ENCODE peak calls at places on chromosomes 12 and 14, in six cellular contexts. U is CD8-positive, alpha-beta T cell; Q is keratinocyte; V is mammary epithelial cell; E is pancreas; I is hepatocyte. N is an unnamed sample. For H3K4me1, the result is how much of the 10 kb centered on the place peaks cover.

GRCh38 chr14:52888839-52889838 is 61.7 kb downstream of the FERMT2 start:
- DNase-seq in V (no peak), Q (no peak), E (no peak), U (no peak), I (no peak), N (no peak)

GRCh38 chr12:131430158-131430772 is 280.6 kb upstream of the SFSWAP start:
- DNase-seq in U (no peak), E (no peak), Q (no peak), I (no peak), V (no peak), N (no peak)

GRCh38 chr12:102021540-102022246 is 40.1 kb downstream of the WASHC3 start:
- DNase-seq in U (no peak), E (no peak), I (no peak), Q (no peak), V (no peak), N (no peak)

GRCh38 chr14:35438910-35439713 is 34.6 kb upstream of the NFKBIA start:
- DNase-seq in I (no peak), V (no peak), E (no peak), Q (no peak), U (no peak), N (no peak)

GRCh38 chr12:99130808-99131538 is 485.9 kb downstream of the APAF1 start:
- DNase-seq in Q (no peak), V (no peak), I (no peak), U (no peak), E (no peak), N (no peak)

GRCh38 chr14:101591121-101591520 is 29.8 kb downstream of the DIO3 start:
- DNase-seq in E (no peak), U (no peak), V (no peak), I (no peak), Q (no peak), N (no peak)

GRCh38 chr14:95910628-95911027 is 34.0 kb downstream of the TUNAR start:
- DNase-seq in V (no peak), Q (no peak), U (no peak), I (no peak), E (no peak), N (no peak)

GRCh38 chr14:96538663-96539317 is 36.6 kb downstream of the PAPOLA start:
- DNase-seq in U (no peak), V (no peak), E (no peak), Q (no peak), I (no peak), N (no peak)

GRCh38 chr12:26088999-26089398 is 35.8 kb downstream of the BHLHE41 start:
- DNase-seq in I (peak), E (no peak), U (no peak), V (peak), Q (no peak), N (no peak)

GRCh38 chr14:73203527-73203926 is 33.8 kb upstream of the PAPLN start:
- DNase-seq in U (no peak), V (no peak), I (no peak), E (no peak), Q (no peak), N (no peak)

GRCh38 chr12:79388006-79388405 is 302.8 kb downstream of the PAWR start:
- DNase-seq in Q (no peak), E (no peak), V (no peak), I (no peak), U (no peak), N (no peak)

GRCh38 chr14:69996197-69996596 is 117.0 kb downstream of the SMOC1 start:
- DNase-seq in Q (no peak), V (peak), U (no peak), I (peak), E (no peak), N (no peak)

GRCh38 chr12:130330685-130331084 is 7.0 kb upstream of the PIWIL1 start:
- DNase-seq in I (no peak), E (no peak), Q (no peak), V (no peak), U (no peak), N (no peak)

GRCh38 chr12:125032466-125033152 is 32.6 kb upstream of the AACS start:
- DNase-seq in U (no peak), I (no peak), E (no peak), V (no peak), Q (no peak), N (no peak)

GRCh38 chr12:14111230-14111865 is 129.9 kb upstream of the GRIN2B start:
- DNase-seq in U (no peak), E (no peak), I (peak), Q (no peak), V (no peak), N (no peak)

GRCh38 chr14:76955575-76956252 is 72.8 kb downstream of the IRF2BPL start:
- DNase-seq in E (no peak), U (peak), Q (no peak), V (peak), I (no peak), N (peak)

GRCh38 chr14:89587128-89587420 is 170.0 kb upstream of the FOXN3 start:
- DNase-seq in V (no peak), U (no peak), E (no peak), Q (no peak), I (no peak), N (no peak)

GRCh38 chr14:106838991-106839769 is 1312.8 kb downstream of the TMEM121 start:
- DNase-seq in U (no peak), V (no peak), I (no peak), E (no peak), Q (no peak), N (no peak)

GRCh38 chr12:9751204-9752144 is 9.2 kb downstream of the CD69 start:
- DNase-seq in Q (no peak), U (peak), V (peak), E (no peak), I (no peak), N (no peak)

GRCh38 chr14:95485222-95485819 is 31.1 kb downstream of the SYNE3 start:
- DNase-seq in Q (no peak), I (no peak), U (no peak), E (no peak), V (no peak), N (no peak)

GRCh38 chr12:90428881-90429280 is 526.1 kb downstream of the CCER1 start:
- DNase-seq in E (no peak), I (no peak), U (no peak), V (no peak), Q (no peak), N (no peak)

GRCh38 chr12:12779529-12779928 is 5.9 kb upstream of the APOLD1 start:
- DNase-seq in I (peak), V (peak), Q (peak), E (no peak), U (no peak), N (no peak)

GRCh38 chr12:131136539-131136872 is 182.8 kb downstream of the ADGRD1 start:
- DNase-seq in U (no peak), V (no peak), E (no peak), I (no peak), Q (no peak), N (no peak)

GRCh38 chr12:62113366-62114011 is 146.7 kb upstream of the USP15 start:
- DNase-seq in Q (no peak), I (no peak), E (no peak), U (no peak), V (no peak), N (no peak)

GRCh38 chr12:65886996-65887395 is 62.7 kb downstream of the HMGA2 start:
- DNase-seq in I (no peak), V (no peak), U (no peak), Q (no peak), E (no peak), N (no peak)

GRCh38 chr14:85421166-85421877 is 108.6 kb upstream of the FLRT2 start:
- DNase-seq in V (peak), Q (peak), I (peak), U (no peak), E (no peak), N (no peak)

GRCh38 chr14:60963761-60964160 is 17.1 kb downstream of the TRMT5 start:
- DNase-seq in U (no peak), V (no peak), Q (no peak), E (no peak), I (no peak), N (no peak)

GRCh38 chr12:106074361-106074705 is 64.4 kb downstream of the NUAK1 start:
- DNase-seq in U (no peak), E (no peak), I (no peak), Q (no peak), V (no peak), N (no peak)
- H3K4me1 ChIP-seq in U (under half), E (under half), I (under half), Q (under half), V (under half), N (half or more)

GRCh38 chr12:48978291-48978740 is at the start of gene WNT1:
- DNase-seq in V (no peak), U (no peak), I (no peak), Q (no peak), E (no peak), N (no peak)

GRCh38 chr12:48980389-48980952 is 2.3 kb downstream of the WNT1 start:
- DNase-seq in I (peak), Q (no peak), U (peak), V (no peak), E (no peak), N (no peak)

GRCh38 chr12:48977290-48978281 is 536 bp upstream of the WNT1 start:
- DNase-seq in V (peak), U (peak), Q (no peak), I (peak), E (peak), N (no peak)

GRCh38 chr12:48979602-48980388 is 1.7 kb downstream of the WNT1 start:
- DNase-seq in Q (no peak), U (peak), V (no peak), I (no peak), E (no peak), N (no peak)

DNA sequence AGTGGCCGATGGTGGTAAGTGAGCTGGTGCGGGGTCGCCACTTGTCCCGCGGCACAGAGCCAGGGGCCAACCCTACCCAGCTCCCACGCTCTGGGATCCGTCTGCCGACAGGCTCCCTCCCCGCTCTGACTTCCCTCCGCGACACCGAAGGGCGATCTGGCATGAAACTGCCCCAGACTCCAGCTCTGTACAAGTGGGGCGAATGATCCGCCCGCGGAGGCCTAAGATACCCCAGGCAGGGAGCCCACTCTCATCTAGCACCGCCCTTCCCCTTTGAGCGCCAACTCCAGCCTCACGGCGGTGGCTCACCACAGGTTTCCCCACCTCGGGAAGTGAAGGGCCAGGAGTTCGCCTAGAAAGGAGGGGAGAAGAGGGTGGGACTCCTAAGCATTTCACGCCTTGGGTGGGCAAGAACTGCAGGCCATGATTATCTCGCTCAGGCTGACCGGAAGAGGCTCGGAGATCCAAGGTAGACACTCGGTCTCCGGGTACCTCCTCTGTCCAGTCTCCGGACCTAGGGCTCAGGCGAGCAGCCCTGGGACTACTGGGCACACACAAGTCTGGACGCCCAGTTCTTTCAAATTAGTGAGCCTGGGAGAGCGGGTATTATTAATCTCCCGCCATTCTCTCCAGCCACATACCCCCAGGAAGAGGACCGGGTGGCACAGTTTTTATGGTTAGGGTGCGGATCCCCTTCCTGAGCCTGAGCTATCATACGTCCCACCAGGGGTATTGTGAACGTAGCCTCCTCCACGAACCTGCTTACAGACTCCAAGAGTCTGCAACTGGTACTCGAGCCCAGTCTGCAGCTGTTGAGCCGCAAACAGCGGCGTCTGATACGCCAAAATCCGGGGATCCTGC is 849 bp downstream of the WNT1 start:
- DNase-seq in E (no peak), I (no peak), V (no peak), U (no peak), Q (no peak), N (no peak)
- H3K4me3 ChIP-seq in E (peak), I (peak), V (peak), U (peak), Q (no peak), N (peak)

DNA sequence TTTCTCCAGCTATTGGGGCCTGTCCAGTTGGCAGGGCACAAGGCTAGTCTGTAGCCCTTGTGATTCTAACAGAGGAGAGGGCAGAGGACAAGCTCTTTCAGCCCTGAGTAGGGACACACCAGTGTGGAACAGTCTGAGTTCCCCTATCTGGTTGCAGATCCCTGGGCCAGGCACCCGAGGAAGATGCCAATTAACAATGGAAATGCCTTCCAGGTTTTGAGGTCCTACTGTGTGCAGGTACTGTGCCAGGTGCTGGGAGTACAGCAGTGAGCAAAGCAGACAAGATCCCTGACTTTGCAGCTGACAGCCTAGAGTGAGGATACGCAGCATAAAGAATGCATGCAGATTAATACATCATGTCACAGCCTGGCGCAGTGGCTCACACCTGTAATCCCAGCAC is 17.1 kb downstream of the DTX1 start:
- DNase-seq in U (no peak), E (no peak), V (no peak), I (no peak), Q (no peak), N (no peak)
- H3K27ac ChIP-seq in U (no peak), E (no peak), V (no peak), I (no peak), Q (no peak), N (no peak)

DNA sequence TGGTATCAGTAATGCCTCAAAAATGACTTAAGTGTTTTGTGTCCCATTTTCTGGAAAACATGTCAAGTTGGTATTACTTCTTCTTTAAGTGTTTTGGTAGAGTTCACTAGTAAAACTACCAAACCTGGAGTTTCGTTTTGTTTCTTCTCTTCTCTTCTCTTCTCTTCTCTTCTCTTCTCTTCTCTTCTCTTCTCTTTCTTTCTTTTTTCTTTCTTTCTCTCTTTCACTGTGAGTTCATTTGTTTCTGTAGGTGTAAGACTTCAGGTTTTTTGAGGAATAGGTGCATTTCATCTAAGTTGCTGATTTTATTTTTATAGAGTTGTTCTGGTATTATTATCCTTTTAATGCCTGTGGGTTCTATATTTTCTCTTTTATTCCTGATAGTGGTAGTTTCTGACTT is 21.9 kb downstream of the CNOT2 start:
- DNase-seq in I (no peak), U (no peak), Q (no peak), E (no peak), V (no peak), N (no peak)
- H3K4me1 ChIP-seq in I (under half), U (under half), Q (under half), E (under half), V (under half), N (under half)

GRCh38 chr12:24175281-24175680 is 225.8 kb upstream of the SOX5 start:
- DNase-seq in U (no peak), E (no peak), V (no peak), Q (no peak), I (peak), N (no peak)

GRCh38 chr12:24172773-24173447 is 223.4 kb upstream of the SOX5 start:
- DNase-seq in E (no peak), U (no peak), V (no peak), I (peak), Q (no peak), N (no peak)

GRCh38 chr12:24175949-24176348 is 226.5 kb upstream of the SOX5 start:
- DNase-seq in V (no peak), U (no peak), E (no peak), I (no peak), Q (no peak), N (no peak)

GRCh38 chr12:24172031-24172772 is 222.7 kb upstream of the SOX5 start:
- DNase-seq in I (no peak), E (no peak), U (no peak), Q (no peak), V (no peak), N (no peak)

GRCh38 chr12:24177889-24178288 is 228.4 kb upstream of the SOX5 start:
- DNase-seq in E (no peak), Q (no peak), V (no peak), U (no peak), I (no peak), N (no peak)
- H3K4me3 ChIP-seq in E (no peak), Q (no peak), V (no peak), U (no peak), I (no peak), N (no peak)

DNA sequence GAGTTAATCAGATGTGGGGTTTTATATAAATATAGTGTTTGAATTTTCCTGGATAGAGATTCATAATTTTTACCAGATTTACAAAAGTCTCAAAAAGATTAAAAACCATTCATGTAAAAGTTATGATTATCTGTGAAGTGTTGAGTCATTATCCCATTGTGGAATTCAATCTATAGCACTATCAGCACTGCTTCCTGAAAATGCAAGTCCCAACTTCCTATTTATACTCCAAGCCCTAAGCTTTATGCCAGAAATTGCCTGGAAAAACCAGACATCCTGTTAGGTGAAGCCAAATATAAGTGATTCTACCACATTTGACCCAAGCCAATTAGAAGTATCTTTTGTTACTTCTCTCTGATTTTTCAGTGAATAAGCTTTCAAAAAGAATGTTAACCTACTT is 129.1 kb downstream of the GPR135 start:
- DNase-seq in Q (no peak), I (no peak), E (no peak), V (no peak), U (no peak), N (no peak)
- H3K27ac ChIP-seq in Q (no peak), I (peak), E (no peak), V (no peak), U (no peak), N (peak)